ENCODE peak calls at places on chromosomes 2 and 18, in seven cellular contexts. One of them, this sample, is unnamed.

GRCh38 chr18:36601316-36601715 is 227.5 kb downstream of the TPGS2 start:
- DNase-seq in activated CD8-positive, alpha-beta memory T cell treated with anti-CD3 and anti-CD28 coated beads for 24 hours: no peak
- DNase-seq in SK-MEL-5: peak
- DNase-seq in cardiac fibroblast: no peak
- DNase-seq in right atrium auricular region: no peak
- DNase-seq in activated T-helper 1 cell treated with anti-CD3 and anti-CD28 coated beads, Interleukin-2, amount 50 U/mL, for 16 hours: no peak
- DNase-seq in non-pigmented ciliary epithelial cell: no peak
- DNase-seq in this sample: no peak

GRCh38 chr2:38690499-38691420 is 24.8 kb downstream of the GALM start:
- DNase-seq in activated CD8-positive, alpha-beta memory T cell treated with anti-CD3 and anti-CD28 coated beads for 24 hours: no peak
- DNase-seq in SK-MEL-5: peak
- DNase-seq in cardiac fibroblast: peak
- DNase-seq in right atrium auricular region: no peak
- DNase-seq in activated T-helper 1 cell treated with anti-CD3 and anti-CD28 coated beads, Interleukin-2, amount 50 U/mL, for 16 hours: no peak
- DNase-seq in non-pigmented ciliary epithelial cell: peak
- DNase-seq in this sample: no peak

GRCh38 chr2:950627-950992 is at the start of gene SNTG2:
- DNase-seq in activated CD8-positive, alpha-beta memory T cell treated with anti-CD3 and anti-CD28 coated beads for 24 hours: peak
- DNase-seq in SK-MEL-5: no peak
- DNase-seq in cardiac fibroblast: no peak
- DNase-seq in right atrium auricular region: no peak
- DNase-seq in activated T-helper 1 cell treated with anti-CD3 and anti-CD28 coated beads, Interleukin-2, amount 50 U/mL, for 16 hours: no peak
- DNase-seq in non-pigmented ciliary epithelial cell: no peak
- DNase-seq in this sample: peak

GRCh38 chr2:216596234-216596985 is 36.8 kb upstream of the IGFBP2 start:
- DNase-seq in activated CD8-positive, alpha-beta memory T cell treated with anti-CD3 and anti-CD28 coated beads for 24 hours: no peak
- DNase-seq in SK-MEL-5: peak
- DNase-seq in cardiac fibroblast: peak
- DNase-seq in right atrium auricular region: no peak
- DNase-seq in activated T-helper 1 cell treated with anti-CD3 and anti-CD28 coated beads, Interleukin-2, amount 50 U/mL, for 16 hours: no peak
- DNase-seq in non-pigmented ciliary epithelial cell: no peak
- DNase-seq in this sample: no peak

GRCh38 chr18:79912409-79912991 is 39.0 kb downstream of the SLC66A2 start:
- DNase-seq in activated CD8-positive, alpha-beta memory T cell treated with anti-CD3 and anti-CD28 coated beads for 24 hours: peak
- DNase-seq in SK-MEL-5: no peak
- DNase-seq in cardiac fibroblast: peak
- DNase-seq in right atrium auricular region: no peak
- DNase-seq in activated T-helper 1 cell treated with anti-CD3 and anti-CD28 coated beads, Interleukin-2, amount 50 U/mL, for 16 hours: no peak
- DNase-seq in non-pigmented ciliary epithelial cell: no peak
- DNase-seq in this sample: no peak

GRCh38 chr2:165691615-165692014 is 102.4 kb downstream of the GALNT3 start:
- DNase-seq in activated CD8-positive, alpha-beta memory T cell treated with anti-CD3 and anti-CD28 coated beads for 24 hours: no peak
- DNase-seq in SK-MEL-5: no peak
- DNase-seq in cardiac fibroblast: peak
- DNase-seq in right atrium auricular region: peak
- DNase-seq in activated T-helper 1 cell treated with anti-CD3 and anti-CD28 coated beads, Interleukin-2, amount 50 U/mL, for 16 hours: no peak
- DNase-seq in non-pigmented ciliary epithelial cell: no peak
- DNase-seq in this sample: no peak

GRCh38 chr18:62436636-62437519 is 85.9 kb upstream of the ZCCHC2 start:
- DNase-seq in activated CD8-positive, alpha-beta memory T cell treated with anti-CD3 and anti-CD28 coated beads for 24 hours: peak
- DNase-seq in SK-MEL-5: no peak
- DNase-seq in cardiac fibroblast: peak
- DNase-seq in right atrium auricular region: peak
- DNase-seq in activated T-helper 1 cell treated with anti-CD3 and anti-CD28 coated beads, Interleukin-2, amount 50 U/mL, for 16 hours: no peak
- DNase-seq in non-pigmented ciliary epithelial cell: no peak
- DNase-seq in this sample: no peak

GRCh38 chr18:72830109-72830508 is 37.7 kb downstream of the NETO1 start:
- DNase-seq in activated CD8-positive, alpha-beta memory T cell treated with anti-CD3 and anti-CD28 coated beads for 24 hours: no peak
- DNase-seq in SK-MEL-5: no peak
- DNase-seq in cardiac fibroblast: no peak
- DNase-seq in right atrium auricular region: no peak
- DNase-seq in activated T-helper 1 cell treated with anti-CD3 and anti-CD28 coated beads, Interleukin-2, amount 50 U/mL, for 16 hours: no peak
- DNase-seq in non-pigmented ciliary epithelial cell: no peak
- DNase-seq in this sample: no peak

GRCh38 chr2:66790651-66791181 is 355.8 kb downstream of the MEIS1 start:
- DNase-seq in activated CD8-positive, alpha-beta memory T cell treated with anti-CD3 and anti-CD28 coated beads for 24 hours: no peak
- DNase-seq in SK-MEL-5: no peak
- DNase-seq in cardiac fibroblast: peak
- DNase-seq in right atrium auricular region: no peak
- DNase-seq in activated T-helper 1 cell treated with anti-CD3 and anti-CD28 coated beads, Interleukin-2, amount 50 U/mL, for 16 hours: no peak
- DNase-seq in non-pigmented ciliary epithelial cell: peak
- DNase-seq in this sample: no peak

GRCh38 chr2:166384774-166385173 is 9.0 kb upstream of the SCN9A start:
- DNase-seq in activated CD8-positive, alpha-beta memory T cell treated with anti-CD3 and anti-CD28 coated beads for 24 hours: no peak
- DNase-seq in SK-MEL-5: peak
- DNase-seq in cardiac fibroblast: peak
- DNase-seq in right atrium auricular region: no peak
- DNase-seq in activated T-helper 1 cell treated with anti-CD3 and anti-CD28 coated beads, Interleukin-2, amount 50 U/mL, for 16 hours: no peak
- DNase-seq in non-pigmented ciliary epithelial cell: no peak
- DNase-seq in this sample: no peak

GRCh38 chr2:88068044-88068443 is 419 bp downstream of the SMYD1 start:
- DNase-seq in activated CD8-positive, alpha-beta memory T cell treated with anti-CD3 and anti-CD28 coated beads for 24 hours: no peak
- DNase-seq in SK-MEL-5: no peak
- DNase-seq in cardiac fibroblast: no peak
- DNase-seq in right atrium auricular region: peak
- DNase-seq in activated T-helper 1 cell treated with anti-CD3 and anti-CD28 coated beads, Interleukin-2, amount 50 U/mL, for 16 hours: no peak
- DNase-seq in non-pigmented ciliary epithelial cell: no peak
- DNase-seq in this sample: no peak